ENCODE peak calls at places on chromosomes 13 and 19, in eight cellular contexts. I is hypothalamus; S is stimulated activated CD8-positive, alpha-beta memory T cell treated with anti-CD3 and anti-CD28 coated beads, Interleukin-7, amount 100 ng/mL, for 1 hour; B is retinal pigment epithelial cell; U is stimulated activated CD4-positive, alpha-beta T cell treated with anti-CD3 and anti-CD28 coated beads, Interleukin-4, amount 100 ng/mL, for 48 hours; Z is posterior vena cava; A is colonic mucosa; E is A673. V is an unnamed sample.

GRCh38 chr13:36142735-36143134 is 11.6 kb upstream of the DCLK1 start:
- DNase-seq in I (no peak), S (no peak), B (no peak), U (no peak), Z (no peak), A (no peak), E (no peak), V (no peak)

GRCh38 chr13:97000295-97000925 is 6.1 kb upstream of the OXGR1 start:
- DNase-seq in I (no peak), S (no peak), B (no peak), U (no peak), Z (no peak), A (no peak), E (no peak), V (no peak)

GRCh38 chr13:39998166-39998565 is 342.7 kb downstream of the COG6 start:
- DNase-seq in I (no peak), S (no peak), B (no peak), U (no peak), Z (no peak), A (no peak), E (no peak), V (no peak)

GRCh38 chr13:27372896-27373295 is 51.5 kb upstream of the GTF3A start:
- DNase-seq in I (no peak), S (no peak), B (no peak), U (no peak), Z (no peak), A (peak; percentile 76), E (no peak), V (no peak)

GRCh38 chr19:29711584-29712132 is 3.4 kb downstream of the C19orf12 start:
- DNase-seq in I (no peak), S (no peak), B (no peak), U (no peak), Z (peak; percentile 16), A (no peak), E (no peak), V (no peak)

GRCh38 chr13:112510002-112510780 is 77.8 kb downstream of the TUBGCP3 start:
- DNase-seq in I (no peak), S (no peak), B (peak; percentile 22), U (no peak), Z (no peak), A (no peak), E (peak; percentile 65), V (no peak)

GRCh38 chr13:25844559-25845434 is 207.0 kb downstream of the SHISA2 start:
- DNase-seq in I (no peak), S (no peak), B (no peak), U (no peak), Z (no peak), A (no peak), E (no peak), V (no peak)

GRCh38 chr13:80924596-80924995 is 583.7 kb upstream of the SPRY2 start:
- DNase-seq in I (no peak), S (no peak), B (no peak), U (no peak), Z (no peak), A (no peak), E (no peak), V (no peak)

GRCh38 chr13:109914111-109914510 is 127.7 kb upstream of the IRS2 start:
- DNase-seq in I (no peak), S (no peak), B (no peak), U (no peak), Z (no peak), A (no peak), E (no peak), V (no peak)

GRCh38 chr13:52141299-52141698 is 12.4 kb upstream of the NEK5 start:
- DNase-seq in I (no peak), S (no peak), B (no peak), U (no peak), Z (no peak), A (no peak), E (no peak), V (no peak)

GRCh38 chr13:95756072-95756471 is 79.1 kb downstream of the DNAJC3 start:
- DNase-seq in I (no peak), S (no peak), B (no peak), U (no peak), Z (no peak), A (no peak), E (no peak), V (no peak)

GRCh38 chr13:34899888-34900287 is 42.2 kb upstream of the NBEA start:
- DNase-seq in I (no peak), S (no peak), B (no peak), U (no peak), Z (no peak), A (no peak), E (no peak), V (no peak)

GRCh38 chr19:18017275-18018083 is 9.5 kb downstream of the ARRDC2 start:
- DNase-seq in I (no peak), S (no peak), B (no peak), U (no peak), Z (no peak), A (no peak), E (peak; percentile 35), V (no peak)

GRCh38 chr13:38687246-38688229 is 661 bp downstream of the FREM2 start:
- DNase-seq in I (no peak), S (no peak), B (no peak), U (no peak), Z (peak; percentile 82), A (no peak), E (peak; percentile 29), V (peak; percentile 64)

GRCh38 chr13:110403315-110403714 is 96.2 kb downstream of the COL4A2 start:
- DNase-seq in I (no peak), S (no peak), B (no peak), U (no peak), Z (no peak), A (no peak), E (no peak), V (no peak)

GRCh38 chr19:2270157-2270571 is 11.8 kb downstream of the PEAK3 start:
- DNase-seq in I (no peak), S (no peak), B (no peak), U (no peak), Z (peak; percentile 92), A (peak; percentile 61), E (no peak), V (peak; percentile 85)

GRCh38 chr19:51695702-51696315 is 2.7 kb downstream of the SPACA6 start:
- DNase-seq in I (no peak), S (no peak), B (no peak), U (no peak), Z (no peak), A (no peak), E (no peak), V (no peak)

GRCh38 chr13:96141032-96141431 is 51.1 kb downstream of the HS6ST3 start:
- DNase-seq in I (no peak), S (no peak), B (no peak), U (no peak), Z (no peak), A (no peak), E (peak; percentile 15), V (no peak)

GRCh38 chr19:16445238-16446107 is 26.3 kb downstream of the EPS15L1 start:
- DNase-seq in I (no peak), S (no peak), B (no peak), U (no peak), Z (no peak), A (no peak), E (no peak), V (no peak)

GRCh38 chr13:75704194-75704941 is 68.2 kb downstream of the LMO7 start:
- DNase-seq in I (no peak), S (no peak), B (peak; percentile 95), U (no peak), Z (no peak), A (no peak), E (no peak), V (no peak)

GRCh38 chr13:20969182-20969581 is 66.6 kb upstream of the XPO4 start:
- DNase-seq in I (no peak), S (no peak), B (no peak), U (no peak), Z (no peak), A (no peak), E (no peak), V (no peak)

GRCh38 chr13:47794963-47795362 is 206.1 kb downstream of the SUCLA2 start:
- DNase-seq in I (no peak), S (no peak), B (no peak), U (no peak), Z (no peak), A (no peak), E (peak; percentile 37), V (no peak)

GRCh38 chr19:17205237-17206140 is 9.7 kb upstream of the USE1 start:
- DNase-seq in I (peak; percentile 16), S (peak; percentile 40), B (no peak), U (peak; percentile 54), Z (no peak), A (peak; percentile 75), E (peak; percentile 60), V (peak; percentile 78)

GRCh38 chr13:111912453-111912866 is 154.5 kb upstream of the SOX1 start:
- DNase-seq in I (no peak), S (no peak), B (no peak), U (no peak), Z (peak; percentile 37), A (peak; percentile 10), E (no peak), V (peak; percentile 27)

GRCh38 chr19:43699506-43700367 is 16.1 kb upstream of the IRGC start:
- DNase-seq in I (peak; percentile 47), S (no peak), B (no peak), U (no peak), Z (peak; percentile 83), A (peak; percentile 51), E (peak; percentile 49), V (peak; percentile 66)

GRCh38 chr19:17679526-17680234 is 8.5 kb downstream of the UNC13A start:
- DNase-seq in I (no peak), S (no peak), B (no peak), U (no peak), Z (no peak), A (no peak), E (peak; percentile 33), V (no peak)

GRCh38 chr19:15584541-15585115 is 30.4 kb upstream of the CYP4F8 start:
- DNase-seq in I (peak; percentile 32), S (peak; percentile 77), B (no peak), U (peak; percentile 78), Z (peak; percentile 94), A (peak; percentile 85), E (peak; percentile 86), V (peak; percentile 77)

GRCh38 chr13:42720858-42721219 is 60.5 kb upstream of the FAM216B start:
- DNase-seq in I (no peak), S (no peak), B (no peak), U (no peak), Z (no peak), A (no peak), E (no peak), V (no peak)

GRCh38 chr13:95154441-95154886 is 146.8 kb downstream of the ABCC4 start:
- DNase-seq in I (no peak), S (no peak), B (no peak), U (no peak), Z (no peak), A (no peak), E (no peak), V (no peak)

GRCh38 chr19:1291761-1292418 is 6.2 kb downstream of the EFNA2 start:
- DNase-seq in I (peak; percentile 26), S (no peak), B (no peak), U (no peak), Z (no peak), A (peak; percentile 83), E (peak; percentile 48), V (no peak)

GRCh38 chr13:98922306-98922705 is 55.6 kb downstream of the DOCK9 start:
- DNase-seq in I (no peak), S (no peak), B (no peak), U (no peak), Z (no peak), A (no peak), E (no peak), V (no peak)

GRCh38 chr13:100751826-100752225 is 77.2 kb upstream of the TMTC4 start:
- DNase-seq in I (peak; percentile 6), S (no peak), B (no peak), U (no peak), Z (no peak), A (no peak), E (peak; percentile 22), V (no peak)

GRCh38 chr13:30355405-30355741 is 48.0 kb upstream of the KATNAL1 start:
- DNase-seq in I (no peak), S (no peak), B (no peak), U (no peak), Z (no peak), A (no peak), E (no peak), V (no peak)

GRCh38 chr19:5031231-5032100 is 62.6 kb downstream of the KDM4B start:
- DNase-seq in I (peak; percentile 74), S (peak; percentile 79), B (no peak), U (peak; percentile 72), Z (peak; percentile 95), A (peak; percentile 87), E (peak; percentile 88), V (peak; percentile 91)

V was measured in sigmoid colon.